ENCODE peak calls at places on chromosome 20, in ten cellular contexts. One of them, this sample, is unnamed.

GRCh38 chr20:5913166-5913565 is 37.2 kb downstream of the TRMT6 start:
- DNase-seq in GM19239: no peak
- DNase-seq in erythroblast: no peak
- DNase-seq in midbrain: no peak
- DNase-seq in body of pancreas: no peak
- DNase-seq in activated gamma-delta T cell treated with Interleukin-2 at 50 U/mL for 16 hours: no peak
- DNase-seq in B cell: no peak
- DNase-seq in Kasumi-1: no peak
- DNase-seq in kidney glomerular epithelial cell: no peak
- DNase-seq in astrocyte: no peak
- DNase-seq in this sample: no peak

GRCh38 chr20:22579119-22579427 is 5.3 kb downstream of the FOXA2 start:
- DNase-seq in midbrain: no peak
- DNase-seq in body of pancreas: no peak
- DNase-seq in astrocyte: no peak
- DNase-seq in activated gamma-delta T cell treated with Interleukin-2 at 50 U/mL for 16 hours: no peak
- DNase-seq in GM19239: no peak
- DNase-seq in B cell: no peak
- DNase-seq in erythroblast: no peak
- DNase-seq in kidney glomerular epithelial cell: no peak
- DNase-seq in Kasumi-1: no peak
- DNase-seq in this sample: no peak

GRCh38 chr20:10111144-10111771 is 76.5 kb downstream of the ANKEF1 start:
- DNase-seq in activated gamma-delta T cell treated with Interleukin-2 at 50 U/mL for 16 hours: no peak
- DNase-seq in Kasumi-1: no peak
- DNase-seq in body of pancreas: peak
- DNase-seq in astrocyte: no peak
- DNase-seq in kidney glomerular epithelial cell: no peak
- DNase-seq in GM19239: no peak
- DNase-seq in B cell: no peak
- DNase-seq in midbrain: no peak
- DNase-seq in erythroblast: no peak
- DNase-seq in this sample: no peak

GRCh38 chr20:62837091-62837490 is 20.2 kb downstream of the COL9A3 start:
- DNase-seq in activated gamma-delta T cell treated with Interleukin-2 at 50 U/mL for 16 hours: no peak
- DNase-seq in Kasumi-1: no peak
- DNase-seq in B cell: no peak
- DNase-seq in kidney glomerular epithelial cell: no peak
- DNase-seq in GM19239: no peak
- DNase-seq in astrocyte: no peak
- DNase-seq in midbrain: no peak
- DNase-seq in body of pancreas: no peak
- DNase-seq in erythroblast: no peak
- DNase-seq in this sample: no peak

GRCh38 chr20:24462461-24463010 is 6.9 kb upstream of the SYNDIG1 start:
- DNase-seq in midbrain: peak
- DNase-seq in GM19239: no peak
- DNase-seq in kidney glomerular epithelial cell: no peak
- DNase-seq in activated gamma-delta T cell treated with Interleukin-2 at 50 U/mL for 16 hours: no peak
- DNase-seq in B cell: no peak
- DNase-seq in erythroblast: no peak
- DNase-seq in body of pancreas: no peak
- DNase-seq in astrocyte: no peak
- DNase-seq in Kasumi-1: no peak
- DNase-seq in this sample: peak

GRCh38 chr20:25283221-25283951 is 35.5 kb downstream of the PYGB start:
- DNase-seq in GM19239: no peak
- DNase-seq in astrocyte: no peak
- DNase-seq in erythroblast: no peak
- DNase-seq in B cell: no peak
- DNase-seq in kidney glomerular epithelial cell: no peak
- DNase-seq in midbrain: no peak
- DNase-seq in activated gamma-delta T cell treated with Interleukin-2 at 50 U/mL for 16 hours: peak
- DNase-seq in body of pancreas: peak
- DNase-seq in Kasumi-1: no peak
- DNase-seq in this sample: no peak

GRCh38 chr20:43017241-43018030 is 172.3 kb downstream of the PTPRT start:
- DNase-seq in B cell: no peak
- DNase-seq in body of pancreas: no peak
- DNase-seq in kidney glomerular epithelial cell: no peak
- DNase-seq in activated gamma-delta T cell treated with Interleukin-2 at 50 U/mL for 16 hours: no peak
- DNase-seq in erythroblast: no peak
- DNase-seq in GM19239: no peak
- DNase-seq in astrocyte: no peak
- DNase-seq in midbrain: no peak
- DNase-seq in Kasumi-1: no peak
- DNase-seq in this sample: no peak

GRCh38 chr20:59446361-59446760 is 145.9 kb downstream of the EDN3 start:
- DNase-seq in activated gamma-delta T cell treated with Interleukin-2 at 50 U/mL for 16 hours: no peak
- DNase-seq in midbrain: no peak
- DNase-seq in B cell: no peak
- DNase-seq in kidney glomerular epithelial cell: no peak
- DNase-seq in astrocyte: no peak
- DNase-seq in erythroblast: no peak
- DNase-seq in body of pancreas: no peak
- DNase-seq in GM19239: no peak
- DNase-seq in Kasumi-1: no peak
- DNase-seq in this sample: no peak

GRCh38 chr20:34842143-34842542 is 16.7 kb upstream of the NCOA6 start:
- DNase-seq in astrocyte: no peak
- DNase-seq in GM19239: no peak
- DNase-seq in body of pancreas: no peak
- DNase-seq in kidney glomerular epithelial cell: no peak
- DNase-seq in activated gamma-delta T cell treated with Interleukin-2 at 50 U/mL for 16 hours: no peak
- DNase-seq in midbrain: no peak
- DNase-seq in erythroblast: no peak
- DNase-seq in Kasumi-1: no peak
- DNase-seq in B cell: no peak
- DNase-seq in this sample: no peak

GRCh38 chr20:54118220-54119001 is 48.0 kb upstream of the BCAS1 start:
- DNase-seq in kidney glomerular epithelial cell: no peak
- DNase-seq in midbrain: no peak
- DNase-seq in erythroblast: no peak
- DNase-seq in B cell: no peak
- DNase-seq in body of pancreas: no peak
- DNase-seq in astrocyte: no peak
- DNase-seq in activated gamma-delta T cell treated with Interleukin-2 at 50 U/mL for 16 hours: no peak
- DNase-seq in GM19239: no peak
- DNase-seq in Kasumi-1: no peak
- DNase-seq in this sample: no peak

GRCh38 chr20:44582321-44583025 is at the start of gene PKIG:
- DNase-seq in GM19239: no peak
- DNase-seq in kidney glomerular epithelial cell: no peak
- DNase-seq in B cell: no peak
- DNase-seq in body of pancreas: no peak
- DNase-seq in astrocyte: peak
- DNase-seq in midbrain: no peak
- DNase-seq in Kasumi-1: no peak
- DNase-seq in erythroblast: peak
- DNase-seq in activated gamma-delta T cell treated with Interleukin-2 at 50 U/mL for 16 hours: no peak
- DNase-seq in this sample: no peak

GRCh38 chr20:25024171-25024570 is 31.6 kb upstream of the APMAP start:
- DNase-seq in Kasumi-1: no peak
- DNase-seq in midbrain: no peak
- DNase-seq in astrocyte: no peak
- DNase-seq in erythroblast: no peak
- DNase-seq in GM19239: no peak
- DNase-seq in kidney glomerular epithelial cell: no peak
- DNase-seq in body of pancreas: peak
- DNase-seq in B cell: no peak
- DNase-seq in activated gamma-delta T cell treated with Interleukin-2 at 50 U/mL for 16 hours: no peak
- DNase-seq in this sample: no peak

GRCh38 chr20:63814833-63815612 is 16.0 kb downstream of the ZBTB46 start:
- DNase-seq in body of pancreas: no peak
- DNase-seq in activated gamma-delta T cell treated with Interleukin-2 at 50 U/mL for 16 hours: no peak
- DNase-seq in kidney glomerular epithelial cell: no peak
- DNase-seq in midbrain: no peak
- DNase-seq in astrocyte: no peak
- DNase-seq in Kasumi-1: no peak
- DNase-seq in erythroblast: no peak
- DNase-seq in GM19239: no peak
- DNase-seq in B cell: no peak
- DNase-seq in this sample: no peak

GRCh38 chr20:58142843-58143185 is 85.6 kb downstream of the ANKRD60 start:
- DNase-seq in Kasumi-1: no peak
- DNase-seq in activated gamma-delta T cell treated with Interleukin-2 at 50 U/mL for 16 hours: no peak
- DNase-seq in midbrain: no peak
- DNase-seq in GM19239: no peak
- DNase-seq in B cell: no peak
- DNase-seq in kidney glomerular epithelial cell: no peak
- DNase-seq in erythroblast: no peak
- DNase-seq in astrocyte: no peak
- DNase-seq in body of pancreas: no peak
- DNase-seq in this sample: no peak

GRCh38 chr20:63553933-63554290 is at the start of gene FNDC11:
- DNase-seq in midbrain: no peak
- DNase-seq in B cell: peak
- DNase-seq in Kasumi-1: no peak
- DNase-seq in astrocyte: no peak
- DNase-seq in activated gamma-delta T cell treated with Interleukin-2 at 50 U/mL for 16 hours: peak
- DNase-seq in erythroblast: no peak
- DNase-seq in kidney glomerular epithelial cell: no peak
- DNase-seq in GM19239: no peak
- DNase-seq in body of pancreas: peak
- DNase-seq in this sample: no peak

This sample was measured in amygdala.